ENCODE peak calls at places on chromosomes 3 and 15, in nine cellular contexts. One of them, this sample, is unnamed.

GRCh38 chr15:62750471-62750870 is 292.1 kb upstream of the TPM1 start:
- DNase-seq in HL-60: no peak
- DNase-seq in A549: no peak
- DNase-seq in mammary epithelial cell: no peak
- DNase-seq in GM06990: no peak
- DNase-seq in right lobe of liver: no peak
- DNase-seq in AG04450: no peak
- DNase-seq in fibroblast of villous mesenchyme: no peak
- DNase-seq in tibial artery: no peak
- DNase-seq in this sample: no peak

GRCh38 chr3:157376596-157377300 is 59.9 kb upstream of the PTX3 start:
- DNase-seq in HL-60: no peak
- DNase-seq in A549: no peak
- DNase-seq in mammary epithelial cell: no peak
- DNase-seq in GM06990: no peak
- DNase-seq in right lobe of liver: no peak
- DNase-seq in AG04450: no peak
- DNase-seq in fibroblast of villous mesenchyme: no peak
- DNase-seq in tibial artery: no peak
- DNase-seq in this sample: no peak

GRCh38 chr3:155078959-155079794 is 942 bp upstream of the MME start:
- DNase-seq in HL-60: no peak
- DNase-seq in A549: no peak
- DNase-seq in mammary epithelial cell: no peak
- DNase-seq in GM06990: peak
- DNase-seq in right lobe of liver: no peak
- DNase-seq in AG04450: no peak
- DNase-seq in fibroblast of villous mesenchyme: peak
- DNase-seq in tibial artery: no peak
- DNase-seq in this sample: no peak

GRCh38 chr3:11212301-11212613 is 58.0 kb downstream of the HRH1 start:
- DNase-seq in HL-60: no peak
- DNase-seq in A549: no peak
- DNase-seq in mammary epithelial cell: peak
- DNase-seq in GM06990: no peak
- DNase-seq in right lobe of liver: no peak
- DNase-seq in AG04450: no peak
- DNase-seq in fibroblast of villous mesenchyme: peak
- DNase-seq in tibial artery: no peak
- DNase-seq in this sample: no peak

GRCh38 chr3:68878322-68878721 is 54.0 kb downstream of the TAFA4 start:
- DNase-seq in HL-60: no peak
- DNase-seq in A549: peak
- DNase-seq in mammary epithelial cell: no peak
- DNase-seq in GM06990: no peak
- DNase-seq in right lobe of liver: no peak
- DNase-seq in AG04450: no peak
- DNase-seq in fibroblast of villous mesenchyme: peak
- DNase-seq in tibial artery: no peak
- DNase-seq in this sample: peak

GRCh38 chr3:112132975-112133448 is at the start of gene GCSAM:
- DNase-seq in HL-60: peak
- DNase-seq in A549: no peak
- DNase-seq in mammary epithelial cell: peak
- DNase-seq in GM06990: peak
- DNase-seq in right lobe of liver: peak
- DNase-seq in AG04450: no peak
- DNase-seq in fibroblast of villous mesenchyme: no peak
- DNase-seq in tibial artery: peak
- DNase-seq in this sample: no peak

GRCh38 chr15:85276508-85276907 is 103.9 kb upstream of the AKAP13 start:
- DNase-seq in HL-60: no peak
- DNase-seq in A549: no peak
- DNase-seq in mammary epithelial cell: no peak
- DNase-seq in GM06990: no peak
- DNase-seq in right lobe of liver: no peak
- DNase-seq in AG04450: no peak
- DNase-seq in fibroblast of villous mesenchyme: no peak
- DNase-seq in tibial artery: no peak
- DNase-seq in this sample: no peak

GRCh38 chr15:41001524-41001923 is 48.3 kb downstream of the CHAC1 start:
- DNase-seq in HL-60: no peak
- DNase-seq in A549: peak
- DNase-seq in mammary epithelial cell: no peak
- DNase-seq in GM06990: no peak
- DNase-seq in right lobe of liver: peak
- DNase-seq in AG04450: no peak
- DNase-seq in fibroblast of villous mesenchyme: peak
- DNase-seq in tibial artery: no peak
- DNase-seq in this sample: no peak

GRCh38 chr3:112376996-112377395 is 44.0 kb downstream of the CD200 start:
- DNase-seq in HL-60: peak
- DNase-seq in A549: no peak
- DNase-seq in mammary epithelial cell: peak
- DNase-seq in GM06990: no peak
- DNase-seq in right lobe of liver: no peak
- DNase-seq in AG04450: no peak
- DNase-seq in fibroblast of villous mesenchyme: peak
- DNase-seq in tibial artery: no peak
- DNase-seq in this sample: peak

GRCh38 chr3:192409838-192410683 is 317.3 kb downstream of the FGF12 start:
- DNase-seq in HL-60: no peak
- DNase-seq in A549: peak
- DNase-seq in mammary epithelial cell: no peak
- DNase-seq in GM06990: no peak
- DNase-seq in right lobe of liver: peak
- DNase-seq in AG04450: no peak
- DNase-seq in fibroblast of villous mesenchyme: no peak
- DNase-seq in tibial artery: no peak
- DNase-seq in this sample: no peak

GRCh38 chr3:192410684-192410960 is 316.7 kb downstream of the FGF12 start:
- DNase-seq in HL-60: no peak
- DNase-seq in A549: no peak
- DNase-seq in mammary epithelial cell: no peak
- DNase-seq in GM06990: no peak
- DNase-seq in right lobe of liver: no peak
- DNase-seq in AG04450: no peak
- DNase-seq in fibroblast of villous mesenchyme: no peak
- DNase-seq in tibial artery: no peak
- DNase-seq in this sample: no peak

GRCh38 chr3:192409203-192409837 is 318.0 kb downstream of the FGF12 start:
- DNase-seq in HL-60: no peak
- DNase-seq in A549: peak
- DNase-seq in mammary epithelial cell: peak
- DNase-seq in GM06990: no peak
- DNase-seq in right lobe of liver: peak
- DNase-seq in AG04450: no peak
- DNase-seq in fibroblast of villous mesenchyme: no peak
- DNase-seq in tibial artery: no peak
- DNase-seq in this sample: no peak

GRCh38 chr3:192408007-192408655 is 319.2 kb downstream of the FGF12 start:
- DNase-seq in HL-60: no peak
- DNase-seq in A549: no peak
- DNase-seq in mammary epithelial cell: no peak
- DNase-seq in GM06990: no peak
- DNase-seq in right lobe of liver: peak
- DNase-seq in AG04450: no peak
- DNase-seq in fibroblast of villous mesenchyme: no peak
- DNase-seq in tibial artery: no peak
- DNase-seq in this sample: no peak

DNA sequence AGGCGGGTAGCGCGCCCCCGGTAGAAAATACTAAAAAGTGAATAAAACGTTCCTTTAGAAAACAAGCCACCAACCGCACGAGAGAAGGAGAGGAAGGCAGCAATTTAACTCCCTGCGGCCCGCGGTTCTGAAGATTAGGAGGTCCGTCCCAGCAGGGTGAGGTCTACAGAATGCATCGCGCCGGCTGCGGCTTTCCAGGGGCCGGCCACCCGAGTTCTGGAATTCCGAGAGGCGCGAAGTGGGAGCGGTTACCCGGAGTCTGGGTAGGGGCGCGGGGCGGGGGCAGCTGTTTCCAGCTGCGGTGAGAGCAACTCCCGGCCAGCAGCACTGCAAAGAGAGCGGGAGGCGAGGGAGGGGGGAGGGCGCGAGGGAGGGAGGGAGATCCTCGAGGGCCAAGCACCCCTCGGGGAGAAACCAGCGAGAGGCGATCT is 318.6 kb downstream of the FGF12 start:
- DNase-seq in HL-60: no peak
- DNase-seq in A549: no peak
- DNase-seq in mammary epithelial cell: peak
- DNase-seq in GM06990: no peak
- DNase-seq in right lobe of liver: peak
- DNase-seq in AG04450: no peak
- DNase-seq in fibroblast of villous mesenchyme: no peak
- DNase-seq in tibial artery: no peak
- DNase-seq in this sample: no peak
- H3K4me3 ChIP-seq in HL-60: no peak
- H3K4me3 ChIP-seq in A549: peak
- H3K4me3 ChIP-seq in mammary epithelial cell: no peak
- H3K4me3 ChIP-seq in GM06990: no peak
- H3K4me3 ChIP-seq in right lobe of liver: peak
- H3K4me3 ChIP-seq in AG04450: no peak
- H3K4me3 ChIP-seq in fibroblast of villous mesenchyme: no peak
- H3K4me3 ChIP-seq in tibial artery: peak
- H3K4me3 ChIP-seq in this sample: peak

DNA sequence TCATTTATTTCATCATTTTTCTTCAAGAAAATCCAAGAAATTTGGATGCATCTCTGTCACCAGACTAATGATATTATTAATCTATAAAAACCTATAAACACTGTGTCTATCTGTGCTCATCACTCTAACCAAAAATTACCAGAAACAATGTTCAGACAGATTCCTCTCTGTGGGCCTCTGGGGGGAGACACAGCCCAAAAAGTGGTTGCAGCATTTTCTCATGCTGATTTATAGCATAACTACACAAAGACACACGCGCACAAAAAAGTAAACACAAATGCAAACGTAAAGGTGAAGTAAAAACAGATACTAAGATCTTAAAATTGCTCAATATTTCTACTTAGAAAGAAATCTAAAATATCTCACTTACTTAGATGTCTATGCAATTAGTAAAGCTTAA is 976.0 kb downstream of the GBE1 start:
- DNase-seq in HL-60: no peak
- DNase-seq in A549: no peak
- DNase-seq in mammary epithelial cell: no peak
- DNase-seq in GM06990: no peak
- DNase-seq in right lobe of liver: no peak
- DNase-seq in AG04450: no peak
- DNase-seq in fibroblast of villous mesenchyme: no peak
- DNase-seq in tibial artery: no peak
- DNase-seq in this sample: no peak
- TF ChIP-seq CTCF in HL-60: no peak
- TF ChIP-seq CTCF in A549: no peak
- TF ChIP-seq CTCF in mammary epithelial cell: peak
- TF ChIP-seq CTCF in GM06990: no peak
- TF ChIP-seq CTCF in right lobe of liver: no peak
- TF ChIP-seq CTCF in AG04450: no peak
- TF ChIP-seq CTCF in fibroblast of villous mesenchyme: no peak
- TF ChIP-seq CTCF in tibial artery: no peak
- TF ChIP-seq CTCF in this sample: peak

DNA sequence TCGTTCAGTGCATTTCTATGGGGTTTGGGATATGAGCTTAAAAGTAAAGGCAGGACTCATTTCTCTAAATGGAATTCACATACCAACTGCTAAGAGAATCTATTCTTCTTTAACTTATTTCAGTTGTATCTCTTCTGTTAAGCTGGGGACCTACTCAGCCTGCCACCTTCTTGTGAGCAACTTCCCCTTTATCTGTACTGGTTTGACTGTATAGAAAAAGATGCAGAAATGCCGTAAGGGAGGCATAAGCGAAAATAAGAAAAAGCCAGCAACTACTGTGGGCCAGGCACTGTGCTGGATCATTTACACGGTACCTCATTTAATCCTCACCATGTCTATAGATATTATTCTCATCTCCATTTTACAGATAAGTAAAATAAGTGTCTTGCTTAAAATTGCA is 38.4 kb downstream of the RBMS3 start:
- DNase-seq in HL-60: no peak
- DNase-seq in A549: no peak
- DNase-seq in mammary epithelial cell: no peak
- DNase-seq in GM06990: peak
- DNase-seq in right lobe of liver: no peak
- DNase-seq in AG04450: no peak
- DNase-seq in fibroblast of villous mesenchyme: no peak
- DNase-seq in tibial artery: no peak
- DNase-seq in this sample: no peak
- H3K4me3 ChIP-seq in HL-60: no peak
- H3K4me3 ChIP-seq in A549: no peak
- H3K4me3 ChIP-seq in mammary epithelial cell: no peak
- H3K4me3 ChIP-seq in GM06990: no peak
- H3K4me3 ChIP-seq in right lobe of liver: no peak
- H3K4me3 ChIP-seq in AG04450: no peak
- H3K4me3 ChIP-seq in fibroblast of villous mesenchyme: no peak
- H3K4me3 ChIP-seq in tibial artery: no peak
- H3K4me3 ChIP-seq in this sample: no peak

GRCh38 chr3:38986901-38987300 is 64.8 kb downstream of the SCN11A start:
- DNase-seq in HL-60: no peak
- DNase-seq in A549: no peak
- DNase-seq in mammary epithelial cell: peak
- DNase-seq in GM06990: no peak
- DNase-seq in right lobe of liver: no peak
- DNase-seq in AG04450: no peak
- DNase-seq in fibroblast of villous mesenchyme: no peak
- DNase-seq in tibial artery: no peak
- DNase-seq in this sample: no peak

GRCh38 chr3:38984731-38985130 is 67.0 kb downstream of the SCN11A start:
- DNase-seq in HL-60: no peak
- DNase-seq in A549: no peak
- DNase-seq in mammary epithelial cell: no peak
- DNase-seq in GM06990: no peak
- DNase-seq in right lobe of liver: no peak
- DNase-seq in AG04450: no peak
- DNase-seq in fibroblast of villous mesenchyme: no peak
- DNase-seq in tibial artery: no peak
- DNase-seq in this sample: no peak

GRCh38 chr3:38985581-38985980 is 66.2 kb downstream of the SCN11A start:
- DNase-seq in HL-60: no peak
- DNase-seq in A549: peak
- DNase-seq in mammary epithelial cell: peak
- DNase-seq in GM06990: no peak
- DNase-seq in right lobe of liver: no peak
- DNase-seq in AG04450: no peak
- DNase-seq in fibroblast of villous mesenchyme: peak
- DNase-seq in tibial artery: no peak
- DNase-seq in this sample: peak

GRCh38 chr3:38985981-38986380 is 65.8 kb downstream of the SCN11A start:
- DNase-seq in HL-60: no peak
- DNase-seq in A549: no peak
- DNase-seq in mammary epithelial cell: no peak
- DNase-seq in GM06990: no peak
- DNase-seq in right lobe of liver: no peak
- DNase-seq in AG04450: no peak
- DNase-seq in fibroblast of villous mesenchyme: no peak
- DNase-seq in tibial artery: peak
- DNase-seq in this sample: no peak

DNA sequence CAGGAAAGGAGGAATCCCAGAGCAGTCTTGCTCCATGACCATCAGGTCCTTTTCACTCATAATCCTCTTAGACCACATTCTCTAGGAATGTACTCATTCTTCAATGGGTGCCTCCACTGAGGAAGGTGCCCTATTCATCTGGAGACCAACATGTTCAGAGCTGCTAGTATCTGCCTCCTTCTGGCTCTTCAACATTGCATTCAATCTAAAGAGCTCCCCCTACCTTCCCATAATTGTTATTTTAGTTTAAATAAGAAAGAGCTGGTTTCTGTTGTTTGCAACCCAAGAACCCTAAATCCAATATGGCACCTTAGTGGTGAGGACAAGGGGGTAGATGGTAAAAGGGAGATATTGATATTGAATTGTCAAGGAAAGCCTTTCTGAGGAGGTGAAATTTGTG is 67.6 kb downstream of the SCN11A start:
- DNase-seq in HL-60: no peak
- DNase-seq in A549: no peak
- DNase-seq in mammary epithelial cell: peak
- DNase-seq in GM06990: no peak
- DNase-seq in right lobe of liver: no peak
- DNase-seq in AG04450: no peak
- DNase-seq in fibroblast of villous mesenchyme: no peak
- DNase-seq in tibial artery: no peak
- DNase-seq in this sample: no peak
- TF ChIP-seq CTCF in HL-60: no peak
- TF ChIP-seq CTCF in A549: no peak
- TF ChIP-seq CTCF in mammary epithelial cell: peak
- TF ChIP-seq CTCF in GM06990: no peak
- TF ChIP-seq CTCF in right lobe of liver: no peak
- TF ChIP-seq CTCF in AG04450: no peak
- TF ChIP-seq CTCF in fibroblast of villous mesenchyme: peak
- TF ChIP-seq CTCF in tibial artery: no peak
- TF ChIP-seq CTCF in this sample: no peak

This sample was measured in retinal pigment epithelial cell.